ENCODE peak calls at places on chromosomes 2 and 18, in seven cellular contexts. One of them, this sample, is unnamed.
A peak's percentile ranks its signal among the peaks of the same experiment; 100 is the strongest.

GRCh38 chr18:13447621-13448020 is 229.1 kb downstream of the LDLRAD4 start:
- DNase-seq in IMR-90: peak; percentile 48
- DNase-seq in tibial artery: peak; percentile 85
- DNase-seq in GM23338: peak; percentile 48
- DNase-seq in heart right ventricle: no peak
- DNase-seq in stimulated activated CD4-positive, alpha-beta T cell treated with anti-CD3 and anti-CD28 coated beads, Interleukin-1b, Interleukin-23, amount 100 ng/mL, for 1 hour: no peak
- DNase-seq in spleen: no peak
- DNase-seq in this sample: no peak

GRCh38 chr2:39913648-39914456 is 134.8 kb upstream of the THUMPD2 start:
- DNase-seq in heart right ventricle: no peak
- DNase-seq in stimulated activated CD4-positive, alpha-beta T cell treated with anti-CD3 and anti-CD28 coated beads, Interleukin-1b, Interleukin-23, amount 100 ng/mL, for 1 hour: no peak
- DNase-seq in tibial artery: no peak
- DNase-seq in IMR-90: peak; percentile 88
- DNase-seq in spleen: no peak
- DNase-seq in GM23338: peak; percentile 81
- DNase-seq in this sample: peak; percentile 39

GRCh38 chr2:132621131-132621875 is 48.7 kb downstream of the LYPD1 start:
- DNase-seq in stimulated activated CD4-positive, alpha-beta T cell treated with anti-CD3 and anti-CD28 coated beads, Interleukin-1b, Interleukin-23, amount 100 ng/mL, for 1 hour: no peak
- DNase-seq in GM23338: no peak
- DNase-seq in spleen: no peak
- DNase-seq in IMR-90: no peak
- DNase-seq in heart right ventricle: no peak
- DNase-seq in tibial artery: no peak
- DNase-seq in this sample: no peak

GRCh38 chr2:167964650-167965404 is 282.6 kb downstream of the STK39 start:
- DNase-seq in tibial artery: no peak
- DNase-seq in spleen: no peak
- DNase-seq in IMR-90: peak; percentile 18
- DNase-seq in GM23338: peak; percentile 71
- DNase-seq in stimulated activated CD4-positive, alpha-beta T cell treated with anti-CD3 and anti-CD28 coated beads, Interleukin-1b, Interleukin-23, amount 100 ng/mL, for 1 hour: no peak
- DNase-seq in heart right ventricle: no peak
- DNase-seq in this sample: no peak

GRCh38 chr2:118843492-118844132 is 3.8 kb downstream of the EN1 start:
- DNase-seq in GM23338: no peak
- DNase-seq in spleen: peak; percentile 29
- DNase-seq in stimulated activated CD4-positive, alpha-beta T cell treated with anti-CD3 and anti-CD28 coated beads, Interleukin-1b, Interleukin-23, amount 100 ng/mL, for 1 hour: no peak
- DNase-seq in heart right ventricle: no peak
- DNase-seq in IMR-90: no peak
- DNase-seq in tibial artery: no peak
- DNase-seq in this sample: no peak

GRCh38 chr2:104687147-104687546 is 166.8 kb upstream of the POU3F3 start:
- DNase-seq in spleen: peak; percentile 57
- DNase-seq in GM23338: no peak
- DNase-seq in tibial artery: no peak
- DNase-seq in stimulated activated CD4-positive, alpha-beta T cell treated with anti-CD3 and anti-CD28 coated beads, Interleukin-1b, Interleukin-23, amount 100 ng/mL, for 1 hour: no peak
- DNase-seq in IMR-90: no peak
- DNase-seq in heart right ventricle: no peak
- DNase-seq in this sample: no peak

GRCh38 chr18:13868501-13869271 is 44.7 kb downstream of the MC5R start:
- DNase-seq in GM23338: peak; percentile 69
- DNase-seq in heart right ventricle: no peak
- DNase-seq in stimulated activated CD4-positive, alpha-beta T cell treated with anti-CD3 and anti-CD28 coated beads, Interleukin-1b, Interleukin-23, amount 100 ng/mL, for 1 hour: no peak
- DNase-seq in IMR-90: no peak
- DNase-seq in spleen: no peak
- DNase-seq in tibial artery: no peak
- DNase-seq in this sample: no peak

GRCh38 chr2:42909966-42910365 is 117.6 kb upstream of the HAAO start:
- DNase-seq in heart right ventricle: no peak
- DNase-seq in IMR-90: no peak
- DNase-seq in spleen: no peak
- DNase-seq in stimulated activated CD4-positive, alpha-beta T cell treated with anti-CD3 and anti-CD28 coated beads, Interleukin-1b, Interleukin-23, amount 100 ng/mL, for 1 hour: no peak
- DNase-seq in GM23338: no peak
- DNase-seq in tibial artery: no peak
- DNase-seq in this sample: no peak

GRCh38 chr2:238855299-238855698 is 7.4 kb downstream of the TWIST2 start:
- DNase-seq in stimulated activated CD4-positive, alpha-beta T cell treated with anti-CD3 and anti-CD28 coated beads, Interleukin-1b, Interleukin-23, amount 100 ng/mL, for 1 hour: no peak
- DNase-seq in GM23338: no peak
- DNase-seq in spleen: no peak
- DNase-seq in IMR-90: no peak
- DNase-seq in tibial artery: no peak
- DNase-seq in heart right ventricle: no peak
- DNase-seq in this sample: no peak

GRCh38 chr2:155389224-155389623 is 690.7 kb downstream of the KCNJ3 start:
- DNase-seq in tibial artery: no peak
- DNase-seq in GM23338: no peak
- DNase-seq in spleen: no peak
- DNase-seq in heart right ventricle: no peak
- DNase-seq in stimulated activated CD4-positive, alpha-beta T cell treated with anti-CD3 and anti-CD28 coated beads, Interleukin-1b, Interleukin-23, amount 100 ng/mL, for 1 hour: no peak
- DNase-seq in IMR-90: no peak
- DNase-seq in this sample: no peak

GRCh38 chr2:104769096-104769495 is 84.8 kb upstream of the POU3F3 start:
- DNase-seq in spleen: no peak
- DNase-seq in IMR-90: no peak
- DNase-seq in GM23338: no peak
- DNase-seq in stimulated activated CD4-positive, alpha-beta T cell treated with anti-CD3 and anti-CD28 coated beads, Interleukin-1b, Interleukin-23, amount 100 ng/mL, for 1 hour: no peak
- DNase-seq in tibial artery: no peak
- DNase-seq in heart right ventricle: no peak
- DNase-seq in this sample: no peak

GRCh38 chr2:10238396-10238795 is 64.3 kb upstream of the HPCAL1 start:
- DNase-seq in tibial artery: peak; percentile 48
- DNase-seq in stimulated activated CD4-positive, alpha-beta T cell treated with anti-CD3 and anti-CD28 coated beads, Interleukin-1b, Interleukin-23, amount 100 ng/mL, for 1 hour: no peak
- DNase-seq in IMR-90: no peak
- DNase-seq in heart right ventricle: no peak
- DNase-seq in spleen: peak; percentile 55
- DNase-seq in GM23338: no peak
- DNase-seq in this sample: no peak

GRCh38 chr18:2657788-2658458 is 2.4 kb downstream of the SMCHD1 start:
- DNase-seq in heart right ventricle: no peak
- DNase-seq in tibial artery: no peak
- DNase-seq in IMR-90: peak; percentile 94
- DNase-seq in spleen: no peak
- DNase-seq in stimulated activated CD4-positive, alpha-beta T cell treated with anti-CD3 and anti-CD28 coated beads, Interleukin-1b, Interleukin-23, amount 100 ng/mL, for 1 hour: no peak
- DNase-seq in GM23338: no peak
- DNase-seq in this sample: no peak

GRCh38 chr2:181461056-181461630 is 4.0 kb downstream of the ITGA4 start:
- DNase-seq in IMR-90: no peak
- DNase-seq in stimulated activated CD4-positive, alpha-beta T cell treated with anti-CD3 and anti-CD28 coated beads, Interleukin-1b, Interleukin-23, amount 100 ng/mL, for 1 hour: no peak
- DNase-seq in tibial artery: no peak
- DNase-seq in GM23338: no peak
- DNase-seq in heart right ventricle: no peak
- DNase-seq in spleen: peak; percentile 56
- DNase-seq in this sample: no peak

GRCh38 chr2:168490916-168491605 is 35.0 kb downstream of the CERS6 start:
- DNase-seq in GM23338: no peak
- DNase-seq in heart right ventricle: no peak
- DNase-seq in tibial artery: no peak
- DNase-seq in IMR-90: no peak
- DNase-seq in stimulated activated CD4-positive, alpha-beta T cell treated with anti-CD3 and anti-CD28 coated beads, Interleukin-1b, Interleukin-23, amount 100 ng/mL, for 1 hour: no peak
- DNase-seq in spleen: no peak
- DNase-seq in this sample: no peak

GRCh38 chr2:239029958-239030357 is 182.1 kb downstream of the TWIST2 start:
- DNase-seq in GM23338: no peak
- DNase-seq in tibial artery: peak; percentile 12
- DNase-seq in stimulated activated CD4-positive, alpha-beta T cell treated with anti-CD3 and anti-CD28 coated beads, Interleukin-1b, Interleukin-23, amount 100 ng/mL, for 1 hour: no peak
- DNase-seq in heart right ventricle: no peak
- DNase-seq in IMR-90: no peak
- DNase-seq in spleen: peak; percentile 46
- DNase-seq in this sample: no peak

GRCh38 chr2:14996306-14997014 is 363.9 kb downstream of the LRATD1 start:
- DNase-seq in IMR-90: no peak
- DNase-seq in stimulated activated CD4-positive, alpha-beta T cell treated with anti-CD3 and anti-CD28 coated beads, Interleukin-1b, Interleukin-23, amount 100 ng/mL, for 1 hour: no peak
- DNase-seq in spleen: no peak
- DNase-seq in heart right ventricle: no peak
- DNase-seq in tibial artery: no peak
- DNase-seq in GM23338: no peak
- DNase-seq in this sample: no peak